ENCODE peak calls at places on chromosomes 2 and 18, in eight cellular contexts. One of them, this sample, is unnamed.

GRCh38 chr2:197159681-197160211 is 150.8 kb downstream of the ANKRD44 start:
- DNase-seq in GM04503: peak
- DNase-seq in fibroblast of pulmonary artery: peak
- DNase-seq in upper lobe of right lung: no peak
- DNase-seq in colonic mucosa: no peak
- DNase-seq in Right ventricle myocardium superior: no peak
- DNase-seq in HTR-8/SVneo: no peak
- DNase-seq in GM19239: no peak
- DNase-seq in this sample: no peak

GRCh38 chr2:221546505-221547225 is 25.4 kb downstream of the EPHA4 start:
- DNase-seq in GM04503: no peak
- DNase-seq in upper lobe of right lung: no peak
- DNase-seq in GM19239: no peak
- DNase-seq in Right ventricle myocardium superior: no peak
- DNase-seq in fibroblast of pulmonary artery: no peak
- DNase-seq in HTR-8/SVneo: no peak
- DNase-seq in colonic mucosa: no peak
- DNase-seq in this sample: no peak

GRCh38 chr2:235390108-235390815 is 103.6 kb upstream of the AGAP1 start:
- DNase-seq in Right ventricle myocardium superior: no peak
- DNase-seq in GM19239: peak
- DNase-seq in colonic mucosa: peak
- DNase-seq in HTR-8/SVneo: no peak
- DNase-seq in fibroblast of pulmonary artery: peak
- DNase-seq in upper lobe of right lung: no peak
- DNase-seq in GM04503: no peak
- DNase-seq in this sample: no peak

GRCh38 chr2:172806426-172807008 is 70.9 kb downstream of the RAPGEF4 start:
- DNase-seq in fibroblast of pulmonary artery: peak
- DNase-seq in HTR-8/SVneo: peak
- DNase-seq in colonic mucosa: no peak
- DNase-seq in Right ventricle myocardium superior: no peak
- DNase-seq in upper lobe of right lung: no peak
- DNase-seq in GM19239: peak
- DNase-seq in GM04503: no peak
- DNase-seq in this sample: no peak

GRCh38 chr2:138777996-138778395 is 2.2 kb downstream of the NXPH2 start:
- DNase-seq in GM04503: peak
- DNase-seq in upper lobe of right lung: no peak
- DNase-seq in GM19239: no peak
- DNase-seq in Right ventricle myocardium superior: no peak
- DNase-seq in colonic mucosa: no peak
- DNase-seq in fibroblast of pulmonary artery: peak
- DNase-seq in HTR-8/SVneo: peak
- DNase-seq in this sample: no peak

GRCh38 chr2:36277146-36277808 is 78.3 kb upstream of the CRIM1 start:
- DNase-seq in fibroblast of pulmonary artery: peak
- DNase-seq in HTR-8/SVneo: peak
- DNase-seq in Right ventricle myocardium superior: no peak
- DNase-seq in GM04503: peak
- DNase-seq in colonic mucosa: no peak
- DNase-seq in GM19239: no peak
- DNase-seq in upper lobe of right lung: no peak
- DNase-seq in this sample: no peak

GRCh38 chr18:70371085-70371735 is 82.4 kb downstream of the SOCS6 start:
- DNase-seq in GM19239: no peak
- DNase-seq in GM04503: no peak
- DNase-seq in upper lobe of right lung: no peak
- DNase-seq in Right ventricle myocardium superior: no peak
- DNase-seq in colonic mucosa: no peak
- DNase-seq in HTR-8/SVneo: no peak
- DNase-seq in fibroblast of pulmonary artery: no peak
- DNase-seq in this sample: no peak

GRCh38 chr2:106956879-106957278 is 70.9 kb upstream of the ST6GAL2 start:
- DNase-seq in Right ventricle myocardium superior: no peak
- DNase-seq in upper lobe of right lung: no peak
- DNase-seq in GM19239: no peak
- DNase-seq in colonic mucosa: no peak
- DNase-seq in fibroblast of pulmonary artery: peak
- DNase-seq in HTR-8/SVneo: peak
- DNase-seq in GM04503: peak
- DNase-seq in this sample: no peak

GRCh38 chr2:166464187-166464586 is 29.9 kb downstream of the SCN7A start:
- DNase-seq in upper lobe of right lung: no peak
- DNase-seq in fibroblast of pulmonary artery: peak
- DNase-seq in Right ventricle myocardium superior: no peak
- DNase-seq in colonic mucosa: no peak
- DNase-seq in GM19239: no peak
- DNase-seq in GM04503: no peak
- DNase-seq in HTR-8/SVneo: no peak
- DNase-seq in this sample: no peak

This sample was measured in ureter.